ENCODE peak calls at places on chromosomes 6 and 20, in four cellular contexts. D, C, G and P are unnamed samples.

GRCh38 chr6:129774697-129775447 is 64.9 kb upstream of the ARHGAP18 start:
- DNase-seq in G (peak; percentile 61), D (peak; percentile 81), C (peak; percentile 85), P (peak; percentile 47)

GRCh38 chr6:159085396-159085895 is 40.7 kb upstream of the TAGAP start:
- DNase-seq in C (no peak), G (no peak), D (no peak), P (no peak)

GRCh38 chr6:117540670-117541069 is 58.2 kb downstream of the DCBLD1 start:
- DNase-seq in G (no peak), D (no peak), C (no peak), P (no peak)

GRCh38 chr20:49990310-49990720 is 7.5 kb downstream of the SNAI1 start:
- DNase-seq in C (peak; percentile 46), G (no peak), D (no peak), P (no peak)

GRCh38 chr20:44409132-44409600 is 53.7 kb downstream of the HNF4A start:
- DNase-seq in C (peak; percentile 14), D (no peak), G (no peak), P (no peak)

GRCh38 chr20:44319880-44320422 is 8.9 kb upstream of the FITM2 start:
- DNase-seq in D (no peak), C (peak; percentile 51), G (no peak), P (no peak)

GRCh38 chr6:157620905-157621304 is 202.1 kb upstream of the SNX9 start:
- DNase-seq in C (peak; percentile 42), G (no peak), D (no peak), P (no peak)

GRCh38 chr6:46772754-46773153 is 20.4 kb upstream of the MEP1A start:
- DNase-seq in C (no peak), G (no peak), D (no peak), P (no peak)

GRCh38 chr20:36827541-36828279 is 48.2 kb upstream of the TLDC2 start:
- DNase-seq in D (peak; percentile 84), G (no peak), C (no peak), P (no peak)

GRCh38 chr6:169880516-169880915 is 129.1 kb downstream of the ERMARD start:
- DNase-seq in C (no peak), G (no peak), D (no peak), P (no peak)

GRCh38 chr20:19615629-19616028 is 142.4 kb upstream of the RIN2 start:
- DNase-seq in G (no peak), C (no peak), D (no peak), P (no peak)

GRCh38 chr6:55654445-55654844 is 75.5 kb upstream of the HMGCLL1 start:
- DNase-seq in G (no peak), C (no peak), D (no peak), P (no peak)

GRCh38 chr20:53149184-53149651 is 177.1 kb downstream of the TSHZ2 start:
- DNase-seq in D (no peak), C (no peak), G (no peak), P (no peak)

GRCh38 chr6:111483736-111484654 is 977 bp upstream of the REV3L start:
- DNase-seq in C (peak; percentile 98), D (peak; percentile 99), G (peak; percentile 88), P (peak; percentile 79)

GRCh38 chr6:130322673-130323268 is 43.0 kb upstream of the TMEM200A start:
- DNase-seq in C (peak; percentile 85), D (no peak), G (peak; percentile 61), P (peak; percentile 42)

GRCh38 chr6:166575190-166575589 is 11.3 kb downstream of the RAMACL start:
- DNase-seq in C (no peak), D (peak; percentile 87), G (no peak), P (no peak)

GRCh38 chr6:137882225-137882961 is 15.3 kb downstream of the TNFAIP3 start:
- DNase-seq in G (peak; percentile 34), D (no peak), C (no peak), P (no peak)

GRCh38 chr6:121695346-121695745 is 259.9 kb downstream of the GJA1 start:
- DNase-seq in G (no peak), D (no peak), C (no peak), P (no peak)
- H3K27ac ChIP-seq in G (no peak overlapping the region), D (no peak overlapping the region), C (no peak overlapping the region), P (no peak overlapping the region)

GRCh38 chr20:63272105-63273078 is at the start of gene ARFGAP1:
- DNase-seq in C (peak; percentile 84), D (peak; percentile 94), G (peak; percentile 90), P (peak; percentile 89)

GRCh38 chr20:63273635-63274380 is 1.2 kb downstream of the ARFGAP1 start:
- DNase-seq in D (no peak), G (no peak), C (peak; percentile 47), P (no peak)

GRCh38 chr20:63275825-63276224 is 3.2 kb downstream of the ARFGAP1 start:
- DNase-seq in G (no peak), D (no peak), C (no peak), P (no peak)

GRCh38 chr20:63273180-63273579 is 567 bp downstream of the ARFGAP1 start:
- DNase-seq in G (no peak), C (no peak), D (no peak), P (no peak)

GRCh38 chr20:63274381-63275228 is 2.0 kb downstream of the ARFGAP1 start:
- DNase-seq in D (no peak), C (no peak), G (no peak), P (no peak)
- H3K4me3 ChIP-seq in D (no peak overlapping the region), C (no peak overlapping the region), G (peak overlapping the region; percentile 38), P (no peak overlapping the region)

DNA sequence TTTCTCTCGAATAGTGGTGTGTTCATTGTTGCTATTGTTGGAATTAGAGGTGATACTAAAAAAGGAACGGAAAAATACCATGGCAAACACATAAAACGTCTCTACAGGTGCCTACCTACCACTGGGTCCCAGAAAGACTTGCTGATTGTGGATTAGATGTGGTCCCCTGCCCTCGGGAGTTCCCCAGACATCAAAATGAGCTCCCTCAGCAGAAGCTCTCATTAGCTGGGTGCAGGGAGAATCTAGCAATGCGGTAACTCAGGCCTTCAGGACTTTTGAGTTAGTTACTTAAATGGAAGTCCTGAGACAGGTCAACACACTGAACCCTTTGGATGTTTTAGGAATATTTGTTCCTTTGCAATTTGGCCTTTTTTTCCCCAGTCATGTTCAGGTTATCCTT is 6.1 kb downstream of the IRF4 start:
- DNase-seq in G (no peak), D (no peak), C (no peak), P (no peak)
- H3K4me1 ChIP-seq in G (no peaks in the 10 kb centered on the region), D (peaks cover 11% of the 10 kb centered on the region), C (no peaks in the 10 kb centered on the region), P (peaks cover 13% of the 10 kb centered on the region)

DNA sequence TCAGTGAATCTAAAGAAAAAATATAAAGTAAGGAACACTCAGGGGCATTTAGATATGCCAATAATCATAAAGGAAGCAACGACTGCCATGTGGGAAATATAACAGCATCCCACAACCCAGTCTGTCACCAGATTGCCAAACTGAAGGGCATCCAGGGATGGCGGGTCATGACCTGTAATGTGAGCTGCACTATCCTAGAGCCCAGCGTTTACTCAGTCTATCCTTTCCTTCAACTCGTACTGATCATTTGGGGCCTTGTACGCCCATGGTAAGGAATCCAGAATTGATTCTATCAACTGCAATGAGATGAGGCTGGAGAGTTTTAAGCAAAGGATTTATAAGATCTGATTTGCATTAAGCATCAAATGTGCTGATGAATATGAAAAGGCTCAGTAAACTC is 5.3 kb downstream of the TRPC4AP start:
- DNase-seq in C (no peak), D (no peak), G (no peak), P (no peak)
- H3K27ac ChIP-seq in C (no peak overlapping the region), D (no peak overlapping the region), G (peak overlapping the region; percentile 15), P (no peak overlapping the region)

GRCh38 chr20:34111712-34112599 is at the start of gene EIF2S2:
- DNase-seq in G (peak; percentile 98), D (peak; percentile 98), C (peak; percentile 99), P (peak; percentile 94)

GRCh38 chr20:34110025-34111013 is 1.7 kb downstream of the EIF2S2 start:
- DNase-seq in G (no peak), D (no peak), C (peak; percentile 31), P (no peak)

GRCh38 chr20:34109442-34109841 is 2.6 kb downstream of the EIF2S2 start:
- DNase-seq in G (no peak), C (no peak), D (no peak), P (no peak)

GRCh38 chr20:34112600-34113061 is 588 bp upstream of the EIF2S2 start:
- DNase-seq in C (peak; percentile 51), G (peak; percentile 54), D (peak; percentile 71), P (no peak)

GRCh38 chr20:34111057-34111711 is 859 bp downstream of the EIF2S2 start:
- DNase-seq in G (peak; percentile 15), C (peak; percentile 74), D (peak; percentile 66), P (no peak)
- H3K4me3 ChIP-seq in G (peak overlapping the region; percentile 61), C (peak overlapping the region; percentile 96), D (peak overlapping the region; percentile 89), P (peak overlapping the region; percentile 81)

DNA sequence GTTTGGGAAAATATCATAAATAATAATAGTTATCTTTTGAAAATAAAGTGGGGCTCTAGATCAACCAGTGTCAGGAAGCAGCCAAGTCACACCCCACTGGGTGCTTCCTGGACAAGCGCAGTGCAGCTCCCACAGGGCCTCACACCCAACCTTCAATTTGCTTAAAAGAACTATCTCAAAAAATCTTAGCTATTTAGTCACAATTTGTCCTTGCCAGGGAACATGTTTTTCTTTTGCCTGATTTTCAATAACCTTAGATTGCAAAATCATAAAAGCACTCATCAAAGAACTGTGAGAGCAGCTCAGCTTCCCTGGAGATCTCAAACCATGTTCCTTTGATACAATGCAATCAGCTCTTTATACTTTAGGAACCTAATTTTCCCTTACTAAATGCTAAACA is 1.6 kb upstream of the NCOA7 start:
- DNase-seq in C (no peak), D (peak; percentile 74), G (no peak), P (no peak)
- H3K4me1 ChIP-seq in C (peaks cover 19% of the 10 kb centered on the region), D (peaks cover 14% of the 10 kb centered on the region), G (peaks cover 46% of the 10 kb centered on the region), P (peaks cover 23% of the 10 kb centered on the region)

GRCh38 chr20:62739067-62739466 is 30.4 kb downstream of the NTSR1 start:
- DNase-seq in D (peak; percentile 64), G (no peak), C (no peak), P (no peak)
- H3K27ac ChIP-seq in D (peak overlapping the region; percentile 1), G (no peak overlapping the region), C (peak overlapping the region; percentile 70), P (peak overlapping the region; percentile 72)

GRCh38 chr6:31180500-31180899 is 10.0 kb upstream of the POU5F1 start:
- DNase-seq in C (peak; percentile 82), G (no peak), D (peak; percentile 68), P (peak; percentile 53)

GRCh38 chr6:31190488-31190887 is 20.0 kb upstream of the POU5F1 start:
- DNase-seq in D (no peak), G (no peak), C (no peak), P (no peak)

GRCh38 chr6:31187780-31188194 is 17.3 kb upstream of the POU5F1 start:
- DNase-seq in G (no peak), D (no peak), C (no peak), P (no peak)

GRCh38 chr6:31186052-31186734 is 15.7 kb upstream of the POU5F1 start:
- DNase-seq in D (peak; percentile 79), C (no peak), G (no peak), P (no peak)
- H3K4me3 ChIP-seq in D (peak overlapping the region; percentile 0), C (no peak overlapping the region), G (no peak overlapping the region), P (no peak overlapping the region)

DNA sequence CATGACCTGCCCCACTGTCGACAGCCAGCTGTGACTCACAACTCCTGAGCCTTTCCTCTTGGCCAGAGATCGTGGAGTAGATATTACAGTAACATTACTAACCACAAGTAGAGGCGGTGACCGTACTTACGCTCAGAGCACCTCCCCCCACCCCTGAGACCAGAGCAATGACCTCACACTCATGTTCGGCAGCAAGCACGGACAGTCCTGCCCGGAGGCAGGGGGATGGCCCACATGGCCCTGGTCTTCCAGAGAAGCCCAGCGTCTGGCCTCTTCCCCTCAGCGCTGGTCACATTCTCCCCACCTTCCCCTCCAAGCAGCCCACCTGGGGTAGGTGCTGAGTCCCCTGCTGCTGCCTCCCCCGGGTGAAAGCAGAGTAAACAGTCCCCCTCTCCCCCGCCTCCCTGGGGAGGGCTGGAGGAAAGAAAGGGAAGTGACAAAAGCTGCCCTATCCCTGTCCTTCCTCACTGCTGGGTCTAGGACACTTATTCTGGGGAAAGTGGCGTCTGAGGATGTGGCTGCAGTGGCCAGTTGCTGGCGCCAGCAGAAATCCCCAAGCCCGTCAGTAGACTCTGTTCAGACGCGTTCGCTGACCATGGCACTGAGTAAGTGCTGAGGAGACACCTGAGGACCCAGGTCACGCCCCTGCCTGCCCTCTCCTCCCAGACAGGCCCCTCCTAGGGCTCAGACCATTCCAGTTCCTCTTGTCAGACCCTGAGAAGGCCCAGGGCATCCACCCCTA is 68.5 kb downstream of the MRPL14 start:
- DNase-seq in C (peak; percentile 100), D (peak; percentile 94), G (no peak), P (no peak)
- H3K4me1 ChIP-seq in C (peaks cover 69% of the 10 kb centered on the region), D (peaks cover 39% of the 10 kb centered on the region), G (no peaks in the 10 kb centered on the region), P (no peaks in the 10 kb centered on the region)